ENCODE peak calls at places on chromosome 19, in seven cellular contexts. X, V, E, D, G, Z and I are unnamed samples.

GRCh38 chr19:5691205-5691929 is 1.3 kb downstream of the RPL36 start:
- DNase-seq in X (no peak), V (peak), E (peak), D (peak), G (no peak), Z (no peak), I (no peak)

GRCh38 chr19:38385057-38385803 is 2.6 kb downstream of the GGN start:
- DNase-seq in X (no peak), V (peak), E (no peak), D (no peak), G (no peak), Z (no peak), I (no peak)

GRCh38 chr19:45471116-45471865 is 3.5 kb downstream of the FOSB start:
- DNase-seq in X (no peak), V (no peak), E (no peak), D (peak), G (no peak), Z (peak), I (no peak)

GRCh38 chr19:33226550-33227241 is 1.0 kb upstream of the SLC7A10 start:
- DNase-seq in X (peak), V (peak), E (no peak), D (peak), G (peak), Z (peak), I (no peak)

GRCh38 chr19:1862068-1862423 is 1.3 kb downstream of the KLF16 start:
- DNase-seq in X (no peak), V (no peak), E (no peak), D (no peak), G (no peak), Z (no peak), I (no peak)

GRCh38 chr19:4083677-4084546 is 17.2 kb upstream of the ZBTB7A start:
- DNase-seq in X (peak), V (peak), E (no peak), D (no peak), G (no peak), Z (peak), I (no peak)

GRCh38 chr19:11781295-11782057 is 14.7 kb downstream of the ZNF441 start:
- DNase-seq in X (peak), V (no peak), E (peak), D (peak), G (no peak), Z (peak), I (no peak)

GRCh38 chr19:9032136-9032626 is 22.0 kb upstream of the MUC16 start:
- DNase-seq in X (no peak), V (no peak), E (no peak), D (no peak), G (no peak), Z (no peak), I (no peak)

GRCh38 chr19:4582980-4583842 is 23.7 kb upstream of the SEMA6B start:
- DNase-seq in X (no peak), V (no peak), E (no peak), D (no peak), G (no peak), Z (no peak), I (no peak)

GRCh38 chr19:42324655-42325307 is 654 bp upstream of the MEGF8 start:
- DNase-seq in X (no peak), V (no peak), E (no peak), D (no peak), G (no peak), Z (no peak), I (no peak)

GRCh38 chr19:23571175-23571574 is 115.8 kb downstream of the ZNF675 start:
- DNase-seq in X (peak), V (no peak), E (no peak), D (no peak), G (no peak), Z (no peak), I (no peak)

DNA sequence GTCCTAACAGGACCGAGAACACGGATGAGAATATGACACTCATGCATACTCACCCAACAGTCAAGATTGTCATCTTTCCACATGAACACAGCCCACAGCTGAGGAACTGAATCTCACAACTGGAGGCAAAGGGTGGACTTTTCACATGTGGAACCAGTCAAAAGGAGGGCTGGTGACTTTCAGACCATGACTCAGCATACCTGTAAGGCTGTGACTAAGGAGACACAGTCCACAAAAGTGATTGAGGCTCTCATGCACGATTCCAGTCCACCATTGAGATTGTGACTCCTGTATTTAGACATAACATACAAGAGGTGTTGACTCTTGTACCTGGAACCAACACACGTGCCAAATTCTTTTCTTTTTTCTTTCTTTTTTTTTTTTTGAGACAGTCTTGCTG is 40.0 kb downstream of the ZNF729 start:
- DNase-seq in X (no peak), V (no peak), E (no peak), D (no peak), G (no peak), Z (no peak), I (no peak)
- H3K18ac ChIP-seq in X (no peak), V (no peak), E (no peak), D (no peak), G (no peak), Z (no peak), I (no peak)

GRCh38 chr19:30156646-30157045 is 214.6 kb downstream of the URI1 start:
- DNase-seq in X (no peak), V (no peak), E (no peak), D (no peak), G (no peak), Z (no peak), I (no peak)
- H2BK5ac ChIP-seq in X (no peak), V (no peak), E (no peak), D (no peak), G (no peak), Z (no peak), I (no peak)

GRCh38 chr19:15562861-15563260 is 52.2 kb upstream of the CYP4F8 start:
- DNase-seq in X (no peak), V (no peak), E (peak), D (no peak), G (no peak), Z (no peak), I (no peak)
- H3K4me2 ChIP-seq in X (no peak), V (no peak), E (no peak), D (no peak), G (no peak), Z (no peak), I (no peak)

GRCh38 chr19:19632661-19633060 is 4.6 kb upstream of the LPAR2 start:
- DNase-seq in X (no peak), V (no peak), E (no peak), D (no peak), G (no peak), Z (no peak), I (no peak)

GRCh38 chr19:19628499-19629134 is 597 bp upstream of the LPAR2 start:
- DNase-seq in X (peak), V (peak), E (peak), D (peak), G (peak), Z (peak), I (peak)

GRCh38 chr19:19630426-19630825 is 2.4 kb upstream of the LPAR2 start:
- DNase-seq in X (no peak), V (no peak), E (no peak), D (no peak), G (no peak), Z (peak), I (no peak)

GRCh38 chr19:19627716-19628498 is at the start of gene LPAR2:
- DNase-seq in X (peak), V (peak), E (no peak), D (no peak), G (no peak), Z (peak), I (peak)

DNA sequence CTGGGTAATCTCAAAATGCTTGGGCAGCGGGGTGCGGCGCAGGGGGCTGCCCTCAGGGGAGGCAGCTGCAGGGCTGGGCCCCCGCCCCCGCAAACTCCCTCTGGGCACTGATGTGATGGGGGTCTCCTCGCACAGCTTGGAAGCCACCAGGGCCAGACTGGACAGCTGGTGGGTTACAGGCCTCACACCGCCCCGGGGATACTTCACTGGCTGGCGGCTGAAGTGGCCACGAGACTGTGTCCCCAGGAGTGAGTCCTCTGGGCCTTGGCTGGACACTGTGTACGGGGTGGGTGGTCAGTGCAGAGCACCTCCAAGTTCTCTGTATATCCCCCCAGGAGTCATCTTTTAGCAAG is 2.0 kb upstream of the LPAR2 start:
- DNase-seq in X (no peak), V (no peak), E (no peak), D (no peak), G (no peak), Z (no peak), I (no peak)
- H3K18ac ChIP-seq in X (no peak), V (no peak), E (no peak), D (no peak), G (no peak), Z (no peak), I (no peak)

GRCh38 chr19:14826006-14826405 is 9.0 kb downstream of the OR7A5 start:
- DNase-seq in X (no peak), V (no peak), E (no peak), D (no peak), G (no peak), Z (no peak), I (no peak)
- H2BK5ac ChIP-seq in X (no peak), V (no peak), E (no peak), D (no peak), G (no peak), Z (no peak), I (no peak)

GRCh38 chr19:56594446-56594782 is 688 bp upstream of the ZNF71 start:
- DNase-seq in X (no peak), V (no peak), E (no peak), D (no peak), G (no peak), Z (no peak), I (no peak)
- H3K4me2 ChIP-seq in X (no peak), V (peak), E (peak), D (no peak), G (peak), Z (no peak), I (peak)

GRCh38 chr19:28542394-28543243 is 670.3 kb downstream of the UQCRFS1 start:
- DNase-seq in X (no peak), V (no peak), E (no peak), D (no peak), G (no peak), Z (no peak), I (no peak)

GRCh38 chr19:28539759-28540158 is 673.2 kb downstream of the UQCRFS1 start:
- DNase-seq in X (no peak), V (no peak), E (no peak), D (no peak), G (no peak), Z (no peak), I (no peak)

GRCh38 chr19:28541029-28541428 is 671.9 kb downstream of the UQCRFS1 start:
- DNase-seq in X (no peak), V (no peak), E (no peak), D (no peak), G (no peak), Z (no peak), I (no peak)

GRCh38 chr19:28543244-28543776 is 669.6 kb downstream of the UQCRFS1 start:
- DNase-seq in X (no peak), V (no peak), E (no peak), D (no peak), G (no peak), Z (no peak), I (no peak)

GRCh38 chr19:28541602-28542393 is 671.2 kb downstream of the UQCRFS1 start:
- DNase-seq in X (no peak), V (no peak), E (no peak), D (no peak), G (no peak), Z (no peak), I (no peak)
- H3K18ac ChIP-seq in X (no peak), V (no peak), E (no peak), D (no peak), G (no peak), Z (no peak), I (peak)

GRCh38 chr19:49428547-49429451 is 3.6 kb downstream of the GFY start:
- DNase-seq in X (no peak), V (no peak), E (no peak), D (no peak), G (no peak), Z (no peak), I (no peak)

GRCh38 chr19:49430172-49430677 is 5.0 kb downstream of the GFY start:
- DNase-seq in X (peak), V (no peak), E (no peak), D (no peak), G (no peak), Z (no peak), I (no peak)

GRCh38 chr19:49431330-49431749 is 6.2 kb downstream of the GFY start:
- DNase-seq in X (no peak), V (no peak), E (no peak), D (no peak), G (no peak), Z (no peak), I (no peak)

GRCh38 chr19:49432141-49433073 is 7.2 kb downstream of the GFY start:
- DNase-seq in X (peak), V (peak), E (no peak), D (no peak), G (no peak), Z (no peak), I (no peak)

DNA sequence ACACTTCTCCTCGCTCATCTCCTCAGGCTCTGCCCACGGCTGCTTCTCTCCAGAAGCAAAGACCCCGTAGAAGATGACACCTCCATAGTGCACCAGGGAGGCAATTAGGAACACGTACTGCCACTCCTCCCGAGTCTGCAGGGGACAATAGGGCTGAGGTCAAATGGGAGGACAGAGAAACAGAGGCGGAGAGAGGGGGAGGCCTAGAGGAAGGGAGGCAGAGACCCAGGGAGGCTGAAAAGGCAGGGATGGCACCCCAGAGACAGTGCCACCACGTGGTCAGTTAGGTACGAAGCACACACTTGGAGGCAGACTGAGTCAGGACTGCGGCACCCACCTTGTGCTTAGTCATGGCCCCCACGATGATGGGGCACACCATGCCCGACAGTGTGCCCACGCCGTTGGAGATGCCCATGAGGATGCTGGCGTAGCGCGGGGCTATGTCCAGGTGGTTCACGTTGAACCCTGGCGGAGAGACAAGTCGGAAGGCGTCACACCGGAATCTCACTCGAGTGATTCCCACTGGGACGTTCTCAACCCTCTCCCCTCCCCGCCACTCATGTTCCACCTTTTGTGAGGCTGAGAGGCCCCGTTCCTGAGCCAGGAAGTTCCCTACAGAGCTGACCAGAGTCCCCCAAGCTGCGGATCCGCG is 5.6 kb downstream of the GFY start:
- DNase-seq in X (peak), V (no peak), E (no peak), D (no peak), G (no peak), Z (no peak), I (no peak)
- H2BK5ac ChIP-seq in X (no peak), V (no peak), E (no peak), D (no peak), G (peak), Z (no peak), I (peak)